ENCODE peak calls at places on chromosomes 16 and 17, in eight cellular contexts. Y, Q, M, B, E, G, W and D are unnamed samples.

GRCh38 chr16:86761117-86761971 is 183.0 kb downstream of the FOXL1 start:
- DNase-seq in Y (no peak), Q (no peak), M (peak; percentile 3), B (no peak), E (peak; percentile 22), G (peak; percentile 48), W (peak; percentile 69), D (peak; percentile 62)

GRCh38 chr16:73166394-73166971 is 118.6 kb upstream of the ZFHX3 start:
- DNase-seq in Y (no peak), Q (no peak), M (no peak), B (no peak), E (no peak), G (no peak), W (peak; percentile 12), D (no peak)

GRCh38 chr17:8209909-8210760 is at the start of gene AURKB:
- DNase-seq in Y (peak; percentile 97), Q (peak; percentile 93), M (peak; percentile 96), B (peak; percentile 98), E (peak; percentile 98), G (peak; percentile 98), W (peak; percentile 99), D (peak; percentile 88)

GRCh38 chr17:8846768-8847211 is 20.7 kb downstream of the PIK3R6 start:
- DNase-seq in Y (no peak), Q (no peak), M (no peak), B (no peak), E (no peak), G (no peak), W (peak; percentile 61), D (peak; percentile 54)

GRCh38 chr17:58202859-58203258 is 10.3 kb downstream of the EPX start:
- DNase-seq in Y (no peak), Q (no peak), M (no peak), B (no peak), E (no peak), G (no peak), W (no peak), D (no peak)

GRCh38 chr16:2518823-2519710 is 1.1 kb upstream of the AMDHD2 start:
- DNase-seq in Y (peak; percentile 54), Q (peak; percentile 70), M (no peak), B (peak; percentile 80), E (peak; percentile 49), G (no peak), W (no peak), D (no peak)

GRCh38 chr16:68284847-68285246 is 20.5 kb downstream of the SLC7A6 start:
- DNase-seq in Y (no peak), Q (no peak), M (no peak), B (no peak), E (no peak), G (no peak), W (no peak), D (no peak)

GRCh38 chr17:64682261-64683181 is 20.4 kb upstream of the SMURF2 start:
- DNase-seq in Y (no peak), Q (no peak), M (no peak), B (no peak), E (no peak), G (no peak), W (no peak), D (no peak)

GRCh38 chr17:81036128-81036891 is 1.4 kb downstream of the BAIAP2 start:
- DNase-seq in Y (no peak), Q (no peak), M (no peak), B (no peak), E (no peak), G (no peak), W (no peak), D (no peak)

GRCh38 chr16:10206865-10207264 is 24.6 kb upstream of the GRIN2A start:
- DNase-seq in Y (no peak), Q (no peak), M (no peak), B (no peak), E (no peak), G (no peak), W (no peak), D (no peak)

GRCh38 chr16:4140652-4141051 is 24.4 kb upstream of the ADCY9 start:
- DNase-seq in Y (no peak), Q (no peak), M (no peak), B (no peak), E (no peak), G (no peak), W (no peak), D (no peak)

GRCh38 chr17:7755095-7755890 is 37.7 kb downstream of the DNAH2 start:
- DNase-seq in Y (no peak), Q (no peak), M (no peak), B (no peak), E (no peak), G (peak; percentile 41), W (no peak), D (no peak)

GRCh38 chr17:17075037-17075755 is 32.9 kb downstream of the MPRIP start:
- DNase-seq in Y (peak; percentile 67), Q (peak; percentile 60), M (no peak), B (no peak), E (peak; percentile 53), G (no peak), W (no peak), D (peak; percentile 72)

GRCh38 chr16:84205976-84206691 is 15.2 kb downstream of the ADAD2 start:
- DNase-seq in Y (no peak), Q (no peak), M (no peak), B (no peak), E (no peak), G (no peak), W (no peak), D (no peak)

GRCh38 chr16:88685156-88686061 is 898 bp downstream of the SNAI3 start:
- DNase-seq in Y (no peak), Q (peak; percentile 75), M (peak; percentile 61), B (no peak), E (peak; percentile 67), G (no peak), W (peak; percentile 52), D (no peak)

GRCh38 chr17:40071720-40072480 is 9.1 kb downstream of the THRA start:
- DNase-seq in Y (peak; percentile 77), Q (peak; percentile 90), M (peak; percentile 70), B (no peak), E (peak; percentile 84), G (peak; percentile 91), W (peak; percentile 61), D (peak; percentile 76)

GRCh38 chr17:29005936-29006438 is at the start of gene SEZ6:
- DNase-seq in Y (peak; percentile 52), Q (peak; percentile 88), M (peak; percentile 58), B (no peak), E (peak; percentile 76), G (peak; percentile 60), W (peak; percentile 87), D (peak; percentile 78)

GRCh38 chr17:75778861-75779249 is 5.8 kb upstream of the UNK start:
- DNase-seq in Y (no peak), Q (no peak), M (no peak), B (peak; percentile 81), E (no peak), G (peak; percentile 78), W (no peak), D (no peak)

GRCh38 chr17:18250259-18250658 is 8.3 kb downstream of the FLII start:
- DNase-seq in Y (no peak), Q (no peak), M (peak; percentile 51), B (no peak), E (no peak), G (peak; percentile 80), W (no peak), D (no peak)

GRCh38 chr17:81703747-81704654 is 834 bp downstream of the MRPL12 start:
- DNase-seq in Y (no peak), Q (no peak), M (no peak), B (no peak), E (no peak), G (no peak), W (no peak), D (no peak)

DNA sequence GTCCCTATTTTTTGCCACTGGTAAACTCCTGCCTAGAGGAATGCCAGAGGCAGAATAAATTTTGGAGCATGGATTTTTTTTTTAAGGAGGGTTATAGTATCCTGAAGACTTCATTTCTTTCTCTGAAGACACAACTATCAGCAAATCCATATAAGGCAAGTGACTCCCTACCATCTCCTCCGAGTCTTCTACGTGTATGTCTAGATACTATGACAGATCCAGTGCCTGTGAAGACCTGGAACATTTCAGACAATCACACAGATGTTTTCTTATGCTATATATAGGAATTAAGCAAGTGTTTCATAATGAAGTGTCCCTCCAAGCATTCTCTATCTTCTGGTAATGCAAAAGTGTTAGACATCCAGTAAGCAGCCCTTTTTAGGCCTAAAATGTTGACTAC is 255.5 kb upstream of the TBX2 start:
- DNase-seq in Y (no peak), Q (no peak), M (no peak), B (no peak), E (no peak), G (no peak), W (no peak), D (no peak)
- H3K27ac ChIP-seq in Y (no peak overlapping the region), Q (no peak overlapping the region), M (no peak overlapping the region), B (no peak overlapping the region), E (peak overlapping the region; percentile 14), G (no peak overlapping the region), W (no peak overlapping the region), D (no peak overlapping the region)

GRCh38 chr16:9109255-9109654 is 17.8 kb downstream of the HAPSTR1 start:
- DNase-seq in Y (no peak), Q (no peak), M (no peak), B (no peak), E (no peak), G (no peak), W (no peak), D (no peak)
- H3K27ac ChIP-seq in Y (no peak overlapping the region), Q (no peak overlapping the region), M (peak overlapping the region; percentile 89), B (no peak overlapping the region), E (no peak overlapping the region), G (no peak overlapping the region), W (peak overlapping the region; percentile 48), D (no peak overlapping the region)

GRCh38 chr17:59798111-59798510 is 90.7 kb downstream of the VMP1 start:
- DNase-seq in Y (no peak), Q (no peak), M (no peak), B (no peak), E (no peak), G (no peak), W (no peak), D (no peak)
- H3K27ac ChIP-seq in Y (no peak overlapping the region), Q (no peak overlapping the region), M (no peak overlapping the region), B (no peak overlapping the region), E (no peak overlapping the region), G (no peak overlapping the region), W (peak overlapping the region; percentile 31), D (no peak overlapping the region)

GRCh38 chr16:8828541-8829165 is 31.0 kb downstream of the PMM2 start:
- DNase-seq in Y (no peak), Q (no peak), M (no peak), B (no peak), E (no peak), G (no peak), W (no peak), D (no peak)
- H3K27ac ChIP-seq in Y (no peak overlapping the region), Q (no peak overlapping the region), M (no peak overlapping the region), B (no peak overlapping the region), E (no peak overlapping the region), G (no peak overlapping the region), W (no peak overlapping the region), D (no peak overlapping the region)